ENCODE peak calls at places on chromosomes 5 and 9, in ten cellular contexts. Q, T, F, X, P, J, H, K, L and E are unnamed samples.

GRCh38 chr5:41871866-41872265 is 1.6 kb upstream of the OXCT1 start:
- DNase-seq in T (no peak), L (no peak), X (no peak), K (peak), F (peak), P (no peak), Q (no peak), J (no peak), H (peak), E (no peak)

GRCh38 chr9:136791466-136792276 is 527 bp downstream of the TMEM141 start:
- DNase-seq in X (peak), P (peak), F (peak), J (peak), T (no peak), H (no peak), K (no peak), L (peak), Q (no peak), E (peak)

GRCh38 chr9:130021123-130021522 is 21.9 kb downstream of the FNBP1 start:
- DNase-seq in J (no peak), K (no peak), F (no peak), X (no peak), T (no peak), L (no peak), P (no peak), H (no peak), Q (no peak), E (no peak)

GRCh38 chr5:181241393-181241975 is 2.2 kb downstream of the RACK1 start:
- DNase-seq in K (peak), F (peak), H (no peak), J (no peak), T (no peak), X (no peak), Q (no peak), P (no peak), L (no peak), E (no peak)

GRCh38 chr5:157271740-157272271 is 5.9 kb downstream of the CYFIP2 start:
- DNase-seq in F (no peak), Q (no peak), X (peak), T (no peak), K (no peak), L (no peak), P (no peak), J (no peak), H (no peak), E (no peak)

GRCh38 chr5:31193591-31194457 is at the start of gene CDH6:
- DNase-seq in P (no peak), Q (peak), L (peak), K (peak), T (no peak), F (no peak), J (peak), H (peak), X (no peak), E (no peak)

GRCh38 chr9:78038620-78039300 is 7.1 kb upstream of the GNAQ start:
- DNase-seq in J (no peak), T (no peak), H (no peak), X (no peak), P (no peak), F (no peak), Q (no peak), L (no peak), K (no peak), E (peak)

GRCh38 chr5:34570721-34571379 is 85.3 kb upstream of the RAI14 start:
- DNase-seq in P (no peak), J (no peak), X (no peak), L (no peak), T (peak), F (peak), Q (peak), H (peak), K (peak), E (no peak)

GRCh38 chr9:136093995-136094881 is 851 bp downstream of the NACC2 start:
- DNase-seq in X (peak), K (peak), J (peak), L (no peak), F (no peak), P (no peak), H (no peak), Q (no peak), T (no peak), E (peak)

GRCh38 chr5:85334-85995 is 6.5 kb upstream of the PLEKHG4B start:
- DNase-seq in X (no peak), H (no peak), K (no peak), J (no peak), L (no peak), P (no peak), F (no peak), T (no peak), Q (no peak), E (no peak)

GRCh38 chr9:135550344-135550918 is 4.5 kb downstream of the OBP2A start:
- DNase-seq in F (no peak), Q (no peak), X (no peak), P (no peak), J (no peak), K (no peak), T (no peak), L (no peak), H (no peak), E (no peak)

GRCh38 chr9:127805620-127806019 is 2.9 kb downstream of the FPGS start:
- DNase-seq in T (no peak), X (peak), F (no peak), L (peak), J (peak), P (no peak), Q (no peak), K (no peak), H (no peak), E (peak)

GRCh38 chr5:41793156-41793770 is 77.0 kb downstream of the OXCT1 start:
- DNase-seq in P (peak), J (no peak), X (no peak), Q (no peak), H (peak), K (peak), F (no peak), T (no peak), L (no peak), E (no peak)

GRCh38 chr9:37692622-37693221 is 42.0 kb downstream of the FRMPD1 start:
- DNase-seq in T (no peak), J (no peak), P (no peak), Q (no peak), H (no peak), F (no peak), K (no peak), X (no peak), L (no peak), E (no peak)